ENCODE peak calls at places on chromosome 16, in four cellular contexts. U is neural progenitor cell, J is neuronal stem cell, I is kidney. H is an unnamed sample. For H3K36me3 and H3K4me1, the result is how much of the 10 kb centered on the place peaks cover.

GRCh38 chr16:47244206-47244605 is 100.5 kb upstream of the NETO2 start:
- DNase-seq in U (no peak), J (no peak), I (no peak), H (no peak)

GRCh38 chr16:67030221-67030962 is 1.4 kb downstream of the CBFB start:
- DNase-seq in U (no peak), I (no peak), J (no peak), H (peak)

GRCh38 chr16:82033683-82034300 is 1.3 kb upstream of the HSD17B2 start:
- DNase-seq in J (no peak), I (no peak), U (no peak), H (no peak)

GRCh38 chr16:28925386-28926228 is 569 bp upstream of the RABEP2 start:
- DNase-seq in I (peak), J (no peak), U (peak), H (peak)

GRCh38 chr16:49023095-49023494 is 258.5 kb downstream of the CBLN1 start:
- DNase-seq in U (no peak), J (no peak), I (no peak), H (no peak)

GRCh38 chr16:5377280-5377898 is 279.8 kb upstream of the EEF2KMT start:
- DNase-seq in J (no peak), U (no peak), I (no peak), H (no peak)

GRCh38 chr16:2473425-2473926 is 1.5 kb upstream of the TBC1D24 start:
- DNase-seq in U (peak), I (peak), J (no peak), H (no peak)

GRCh38 chr16:68506331-68507053 is 32.6 kb upstream of the ZFP90 start:
- DNase-seq in J (no peak), I (peak), U (no peak), H (no peak)

GRCh38 chr16:5668553-5668952 is 571.0 kb upstream of the EEF2KMT start:
- DNase-seq in J (no peak), U (no peak), I (no peak), H (no peak)

GRCh38 chr16:67243481-67243880 is 3.8 kb downstream of the FHOD1 start:
- DNase-seq in I (peak), U (no peak), J (no peak), H (peak)

GRCh38 chr16:8346291-8346690 is 244.0 kb downstream of the TMEM114 start:
- DNase-seq in I (no peak), U (peak), J (peak), H (no peak)

GRCh38 chr16:1678500-1679098 is 520 bp downstream of the JPT2 start:
- DNase-seq in J (peak), I (peak), U (peak), H (peak)

GRCh38 chr16:21116148-21116693 is 34.4 kb downstream of the DNAH3 start:
- DNase-seq in I (no peak), J (no peak), U (no peak), H (peak)

GRCh38 chr16:2154533-2155090 is 970 bp upstream of the TRAF7 start:
- DNase-seq in J (no peak), U (no peak), I (no peak), H (no peak)

GRCh38 chr16:58013201-58013956 is 12.2 kb downstream of the USB1 start:
- DNase-seq in U (no peak), I (no peak), J (no peak), H (no peak)

GRCh38 chr16:28098171-28098958 is 34.9 kb upstream of the GSG1L start:
- DNase-seq in J (no peak), U (no peak), I (peak), H (no peak)

GRCh38 chr16:56667581-56668571 is at the start of gene MT1G:
- DNase-seq in I (peak), U (no peak), J (no peak), H (peak)

GRCh38 chr16:58507195-58507962 is 7.4 kb downstream of the NDRG4 start:
- DNase-seq in I (no peak), U (no peak), J (no peak), H (no peak)

GRCh38 chr16:90019543-90020259 is 445 bp upstream of the DBNDD1 start:
- DNase-seq in J (peak), U (peak), I (no peak), H (peak)

GRCh38 chr16:87541004-87541881 is 48.4 kb upstream of the ZCCHC14 start:
- DNase-seq in I (no peak), U (peak), J (no peak), H (no peak)

GRCh38 chr16:12976936-12977335 is 75.5 kb downstream of the SHISA9 start:
- DNase-seq in U (peak), J (peak), I (no peak), H (no peak)

GRCh38 chr16:66270333-66270927 is 96.1 kb upstream of the CDH5 start:
- DNase-seq in U (peak), I (peak), J (peak), H (peak)

GRCh38 chr16:20844588-20844987 is 38.3 kb downstream of the REXO5 start:
- DNase-seq in I (no peak), J (no peak), U (no peak), H (no peak)

GRCh38 chr16:8571061-8571596 is 19.2 kb downstream of the TMEM114 start:
- DNase-seq in J (no peak), I (no peak), U (peak), H (no peak)

GRCh38 chr16:2333772-2334379 is 6.7 kb downstream of the ABCA3 start:
- DNase-seq in I (no peak), U (no peak), J (no peak), H (peak)

GRCh38 chr16:66899945-66900688 is 18.6 kb downstream of the CDH16 start:
- DNase-seq in J (no peak), U (peak), I (peak), H (peak)

GRCh38 chr16:81238296-81239011 is at the start of gene BCO1:
- DNase-seq in J (peak), U (peak), I (no peak), H (no peak)

GRCh38 chr16:83533193-83533592 is 274.6 kb upstream of the HSBP1 start:
- DNase-seq in I (no peak), U (no peak), J (no peak), H (no peak)

GRCh38 chr16:48098472-48098871 is 57.3 kb downstream of the ABCC12 start:
- DNase-seq in U (no peak), J (no peak), I (no peak), H (no peak)

GRCh38 chr16:24539850-24540484 is 601 bp downstream of the RBBP6 start:
- DNase-seq in U (peak), J (no peak), I (peak), H (peak)

GRCh38 chr16:65522412-65522811 is 400.5 kb upstream of the CDH11 start:
- DNase-seq in J (no peak), I (no peak), U (no peak), H (no peak)

GRCh38 chr16:66588981-66589713 is 9.9 kb downstream of the CMTM2 start:
- DNase-seq in I (no peak), J (no peak), U (peak), H (no peak)

GRCh38 chr16:82639666-82640336 is 13.0 kb downstream of the CDH13 start:
- DNase-seq in U (peak), I (no peak), J (peak), H (peak)

GRCh38 chr16:69131167-69131748 is 1.1 kb downstream of the CHTF8 start:
- DNase-seq in J (peak), U (peak), I (peak), H (no peak)

GRCh38 chr16:9966569-9967157 is 215.6 kb downstream of the GRIN2A start:
- DNase-seq in I (no peak), J (no peak), U (no peak), H (no peak)

GRCh38 chr16:89815639-89816348 is 653 bp downstream of the FANCA start:
- DNase-seq in U (peak), J (no peak), I (no peak), H (no peak)

GRCh38 chr16:8730335-8730915 is 56.0 kb downstream of the ABAT start:
- DNase-seq in J (no peak), I (no peak), U (no peak), H (no peak)

GRCh38 chr16:67713647-67714273 is 5.4 kb downstream of the GFOD2 start:
- DNase-seq in J (no peak), I (no peak), U (no peak), H (no peak)

GRCh38 chr16:24851700-24852099 is 5.9 kb downstream of the SLC5A11 start:
- DNase-seq in J (no peak), I (no peak), U (no peak), H (peak)

DNA sequence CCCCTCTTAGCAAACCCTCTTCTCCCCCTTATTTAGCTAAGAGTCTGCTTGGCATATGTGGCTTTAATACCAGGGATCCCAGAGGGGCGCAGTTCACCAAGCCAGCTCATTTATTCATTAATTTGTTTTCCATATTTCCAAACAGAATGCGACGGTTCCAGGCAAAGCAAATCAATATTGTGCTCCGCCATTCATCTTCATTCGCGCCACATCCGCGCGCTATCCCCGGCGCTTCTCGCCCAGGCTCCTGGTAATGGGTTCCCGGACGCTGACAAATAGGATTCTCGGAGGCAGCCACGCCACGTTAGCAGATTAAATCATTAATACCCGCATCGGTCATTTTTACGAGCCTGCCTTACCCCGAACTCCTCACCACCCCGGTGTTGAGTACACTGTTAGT is 26.1 kb upstream of the C16orf82 start:
- DNase-seq in U (no peak), J (no peak), I (no peak), H (no peak)
- H3K36me3 ChIP-seq in U (under half), J (under half), I (under half), H (under half)

GRCh38 chr16:11613381-11614303 is 26.9 kb upstream of the LITAF start:
- DNase-seq in U (no peak), I (peak), J (no peak), H (peak)

GRCh38 chr16:11612110-11612981 is 25.6 kb upstream of the LITAF start:
- DNase-seq in U (no peak), J (no peak), I (peak), H (no peak)

GRCh38 chr16:11610580-11610979 is 23.9 kb upstream of the LITAF start:
- DNase-seq in U (no peak), J (no peak), I (peak), H (no peak)

GRCh38 chr16:11610121-11610505 is 23.4 kb upstream of the LITAF start:
- DNase-seq in J (no peak), U (no peak), I (peak), H (no peak)

DNA sequence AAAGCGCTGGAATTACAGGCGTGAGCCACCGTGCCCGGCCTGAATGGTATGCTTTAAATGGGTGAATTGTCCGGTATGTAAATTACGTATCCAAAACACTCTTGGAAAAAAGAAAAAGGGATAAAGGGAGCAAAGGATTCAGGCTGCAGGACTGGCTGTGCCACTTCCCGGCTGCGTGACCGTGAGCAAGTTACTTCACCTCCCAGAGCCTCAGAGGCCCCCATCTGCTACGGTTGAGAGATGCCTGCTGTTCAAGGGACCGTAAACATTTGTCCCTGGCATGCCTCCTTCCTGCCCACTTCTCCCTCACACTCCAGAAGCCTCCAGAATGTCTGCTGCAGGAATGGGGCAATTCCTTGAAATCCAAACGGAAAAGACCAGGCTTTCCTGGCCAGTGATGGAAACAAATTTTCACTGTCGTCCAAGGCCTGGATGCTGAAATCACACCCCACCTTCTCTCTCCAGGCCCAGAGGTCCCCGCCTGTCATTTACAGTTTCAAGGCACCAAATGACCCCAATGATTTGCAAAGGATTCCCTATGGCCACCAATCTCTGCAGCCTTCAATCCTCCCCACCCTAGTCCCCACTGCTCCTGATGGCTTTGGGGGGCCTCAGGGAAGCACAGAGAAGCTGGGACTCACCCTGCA is 22.9 kb upstream of the LITAF start:
- DNase-seq in I (peak), U (peak), J (no peak), H (no peak)
- H3K4me1 ChIP-seq in I (under half), U (under half), J (under half), H (under half)

DNA sequence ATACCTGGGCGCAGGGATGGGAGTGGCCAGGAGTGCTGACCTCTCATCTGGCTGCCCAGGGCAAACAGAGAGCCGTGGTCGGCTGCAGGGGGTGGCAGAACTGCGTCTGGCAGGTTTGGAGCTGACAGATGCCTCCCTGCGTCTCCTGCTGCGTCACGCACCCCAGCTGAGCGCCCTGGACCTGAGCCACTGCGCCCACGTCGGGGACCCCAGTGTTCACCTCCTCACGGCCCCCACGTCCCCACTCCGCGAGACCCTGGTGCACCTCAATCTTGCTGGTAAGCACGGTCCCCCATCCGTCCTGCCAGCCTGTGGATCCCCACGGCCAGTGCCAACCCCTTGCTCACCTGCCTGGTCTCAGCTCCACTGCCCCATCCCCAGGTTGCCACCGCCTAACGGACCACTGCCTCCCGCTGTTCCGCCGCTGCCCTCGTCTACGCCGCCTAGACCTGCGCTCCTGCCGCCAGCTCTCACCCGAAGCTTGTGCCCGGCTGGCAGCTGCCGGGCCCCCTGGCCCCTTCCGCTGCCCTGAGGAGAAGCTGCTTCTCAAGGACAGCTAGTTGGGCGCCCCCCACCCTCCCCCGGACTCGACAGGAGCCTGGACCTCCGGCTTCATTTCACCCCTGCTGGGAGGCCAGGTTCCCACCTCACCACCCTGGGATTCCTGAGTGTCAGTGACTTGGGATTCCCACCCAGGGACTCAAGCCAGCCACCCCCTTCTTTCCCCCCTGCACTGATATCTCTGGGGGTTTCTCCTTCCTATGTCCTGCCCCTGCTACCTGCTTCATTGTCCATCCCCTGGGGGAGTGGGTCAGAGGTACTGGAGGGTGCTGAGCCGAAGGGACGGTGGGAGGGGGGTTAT is 2.0 kb upstream of the ORAI3 start:
- DNase-seq in J (no peak), I (peak), U (no peak), H (no peak)
- H3K27ac ChIP-seq in J (peak), I (no peak), U (no peak), H (no peak)

DNA sequence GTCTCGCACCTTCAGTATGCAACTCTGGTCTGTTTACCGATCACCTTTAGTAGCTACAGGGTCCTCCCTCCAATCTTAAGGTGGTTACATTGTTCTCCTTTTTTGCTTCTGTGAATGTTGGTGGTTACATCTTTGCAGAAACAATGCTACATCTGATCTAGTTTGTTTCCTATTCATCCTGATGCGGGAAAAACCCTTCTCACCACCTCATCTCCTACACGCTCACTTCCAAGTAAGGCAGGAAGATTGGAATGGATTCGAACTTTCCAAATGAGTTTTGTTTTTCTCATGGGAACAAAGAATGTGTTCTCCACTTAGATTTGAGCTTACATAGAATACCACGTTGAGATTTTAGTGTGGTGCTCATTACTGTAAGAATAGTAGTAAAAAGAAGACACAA is 14.5 kb downstream of the ZC3H18 start:
- DNase-seq in U (no peak), J (no peak), I (no peak), H (no peak)
- H3K36me3 ChIP-seq in U (under half), J (half or more), I (under half), H (under half)

GRCh38 chr16:85580684-85581083 is 32.4 kb upstream of the GSE1 start:
- DNase-seq in J (no peak), U (no peak), I (no peak), H (no peak)

GRCh38 chr16:85583491-85584181 is 29.5 kb upstream of the GSE1 start:
- DNase-seq in J (peak), U (peak), I (no peak), H (no peak)

GRCh38 chr16:85584192-85584757 is 28.8 kb upstream of the GSE1 start:
- DNase-seq in U (no peak), J (no peak), I (no peak), H (no peak)

GRCh38 chr16:85579883-85580607 is 33.1 kb upstream of the GSE1 start:
- DNase-seq in J (no peak), I (no peak), U (no peak), H (no peak)

DNA sequence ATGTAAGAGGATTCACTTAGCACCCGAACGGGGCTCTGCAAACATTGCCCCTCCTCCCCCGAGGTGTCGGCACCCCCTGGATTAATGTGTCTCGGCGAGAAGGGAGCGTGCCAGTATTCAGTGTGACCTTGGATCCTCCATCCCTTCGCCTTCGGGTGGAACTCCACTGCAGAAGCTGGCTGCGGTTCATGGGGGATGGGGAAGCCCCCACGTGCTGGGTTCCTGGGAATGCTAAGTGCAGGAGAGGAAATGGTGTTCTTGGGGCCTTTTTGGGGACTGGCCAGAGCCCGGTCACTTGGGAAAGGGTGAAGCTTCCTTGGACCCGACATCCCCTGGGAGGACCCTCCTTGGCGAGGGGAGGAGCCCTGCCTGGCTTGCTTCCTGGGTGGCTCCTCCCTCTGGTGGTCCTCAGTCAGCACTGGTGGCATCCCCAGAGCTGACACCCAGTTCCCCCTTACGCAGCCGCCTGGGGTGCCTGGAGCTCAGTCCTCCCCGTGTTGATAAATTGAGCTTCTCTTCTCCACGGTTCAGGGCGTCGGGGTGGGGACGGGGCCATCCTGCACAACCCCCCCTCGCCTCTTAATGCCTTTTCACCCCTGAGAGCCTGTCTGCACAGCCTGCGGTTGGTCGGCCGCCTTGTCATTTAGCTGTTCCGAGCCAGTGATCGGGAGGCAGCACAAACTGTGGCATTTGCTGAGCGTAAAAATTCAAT is 30.8 kb upstream of the GSE1 start:
- DNase-seq in J (no peak), I (no peak), U (no peak), H (no peak)
- H3K4me1 ChIP-seq in J (half or more), I (under half), U (half or more), H (under half)

GRCh38 chr16:4288148-4288921 is 15.5 kb upstream of the TFAP4 start:
- DNase-seq in U (peak), J (peak), I (peak), H (peak)
- H3K27ac ChIP-seq in U (no peak), J (no peak), I (no peak), H (no peak)

H was measured in adrenal gland.